ENCODE peak calls at places on chromosomes 5 and 9, in nine cellular contexts. K is right atrium auricular region; N is glomerular endothelial cell; L is AG04450; C is choroid plexus epithelial cell; J is myocyte; E is activated CD4-positive, alpha-beta T cell treated with anti-CD3 and anti-CD28 coated beads, Interleukin-2, amount 10 ng/mL, durations not matched to agents 7 days and 5 days; I is GM23248; W is AG08396. S is an unnamed sample.

GRCh38 chr5:128920345-128921215 is 44.7 kb upstream of the SLC27A6 start:
- DNase-seq in K (no peak), N (peak), L (no peak), C (peak), J (peak), E (no peak), I (peak), W (no peak), S (no peak)

GRCh38 chr9:126915281-126915816 is 767 bp downstream of the RALGPS1 start:
- DNase-seq in K (no peak), N (no peak), L (no peak), C (no peak), J (no peak), E (peak), I (peak), W (no peak), S (peak)

GRCh38 chr5:35852084-35852734 is 4.5 kb upstream of the IL7R start:
- DNase-seq in K (no peak), N (no peak), L (no peak), C (peak), J (peak), E (peak), I (peak), W (no peak), S (no peak)

GRCh38 chr5:57446966-57447365 is 35.6 kb downstream of the ACTBL2 start:
- DNase-seq in K (no peak), N (no peak), L (no peak), C (no peak), J (no peak), E (no peak), I (no peak), W (no peak), S (no peak)

GRCh38 chr9:77291714-77292113 is 114.4 kb downstream of the VPS13A start:
- DNase-seq in K (no peak), N (peak), L (no peak), C (peak), J (peak), E (no peak), I (peak), W (peak), S (no peak)

GRCh38 chr9:14993891-14994554 is 83.8 kb upstream of the FREM1 start:
- DNase-seq in K (no peak), N (peak), L (no peak), C (no peak), J (no peak), E (no peak), I (peak), W (no peak), S (no peak)

GRCh38 chr9:109314011-109314531 is 6.8 kb downstream of the EPB41L4B start:
- DNase-seq in K (no peak), N (no peak), L (no peak), C (no peak), J (peak), E (no peak), I (no peak), W (no peak), S (no peak)

GRCh38 chr9:86925686-86926085 is 21.6 kb downstream of the GAS1 start:
- DNase-seq in K (no peak), N (no peak), L (no peak), C (peak), J (peak), E (no peak), I (peak), W (peak), S (no peak)

GRCh38 chr9:8254527-8254926 is 454.9 kb upstream of the DMAC1 start:
- DNase-seq in K (no peak), N (no peak), L (no peak), C (no peak), J (no peak), E (no peak), I (peak), W (no peak), S (no peak)

GRCh38 chr5:113524927-113525326 is 11.4 kb downstream of the YTHDC2 start:
- DNase-seq in K (no peak), N (no peak), L (no peak), C (no peak), J (no peak), E (no peak), I (peak), W (no peak), S (no peak)

GRCh38 chr5:543755-544674 is 19.8 kb upstream of the SLC9A3 start:
- DNase-seq in K (peak), N (no peak), L (no peak), C (no peak), J (peak), E (peak), I (no peak), W (no peak), S (no peak)

GRCh38 chr9:69822091-69822750 is 1.6 kb downstream of the CFAP95 start:
- DNase-seq in K (no peak), N (no peak), L (no peak), C (peak), J (peak), E (no peak), I (peak), W (peak), S (no peak)

GRCh38 chr5:163434410-163434866 is 3.0 kb upstream of the CCNG1 start:
- DNase-seq in K (no peak), N (peak), L (no peak), C (peak), J (no peak), E (no peak), I (no peak), W (no peak), S (no peak)

GRCh38 chr5:72848474-72849428 is 32.3 kb downstream of the TNPO1 start:
- DNase-seq in K (no peak), N (no peak), L (no peak), C (peak), J (peak), E (peak), I (peak), W (peak), S (peak)

GRCh38 chr9:127921592-127922120 is 4.8 kb upstream of the ST6GALNAC4 start:
- DNase-seq in K (no peak), N (no peak), L (no peak), C (peak), J (peak), E (peak), I (peak), W (peak), S (peak)

GRCh38 chr5:1769017-1769640 is 30.5 kb downstream of the MRPL36 start:
- DNase-seq in K (no peak), N (no peak), L (no peak), C (no peak), J (no peak), E (no peak), I (no peak), W (no peak), S (no peak)

GRCh38 chr9:136613824-136614371 is 48.8 kb upstream of the EGFL7 start:
- DNase-seq in K (no peak), N (no peak), L (no peak), C (peak), J (no peak), E (no peak), I (no peak), W (no peak), S (no peak)

GRCh38 chr5:139925650-139926640 is 117.2 kb downstream of the NRG2 start:
- DNase-seq in K (no peak), N (no peak), L (no peak), C (no peak), J (no peak), E (no peak), I (no peak), W (no peak), S (no peak)

GRCh38 chr9:114318416-114318815 is 4.5 kb upstream of the ORM1 start:
- DNase-seq in K (no peak), N (no peak), L (no peak), C (no peak), J (no peak), E (no peak), I (no peak), W (no peak), S (no peak)

S was measured in ureter.